ENCODE peak calls at places on chromosomes 1 and 21, in four cellular contexts. Z, M, B and G are unnamed samples.

GRCh38 chr1:21257431-21258135 is 32.7 kb downstream of the ECE1 start:
- DNase-seq in Z (no peak), M (no peak), B (no peak), G (no peak)

GRCh38 chr1:23019851-23020625 is 770 bp downstream of the KDM1A start:
- DNase-seq in Z (peak), M (no peak), B (peak), G (peak)

GRCh38 chr1:156706647-156707008 is 1.2 kb upstream of the CRABP2 start:
- DNase-seq in Z (peak), M (peak), B (peak), G (peak)

GRCh38 chr1:95650631-95651030 is 416.6 kb downstream of the RWDD3 start:
- DNase-seq in Z (no peak), M (no peak), B (no peak), G (no peak)

GRCh38 chr1:235553063-235553675 is 48.9 kb upstream of the B3GALNT2 start:
- DNase-seq in Z (no peak), M (no peak), B (peak), G (peak)

GRCh38 chr1:215891266-215891665 is 324.2 kb downstream of the KCTD3 start:
- DNase-seq in Z (no peak), M (no peak), B (no peak), G (no peak)

GRCh38 chr21:45552696-45553391 is 10.6 kb upstream of the SLC19A1 start:
- DNase-seq in Z (peak), M (no peak), B (peak), G (no peak)

GRCh38 chr21:42784276-42784675 is 95.1 kb downstream of the WDR4 start:
- DNase-seq in Z (no peak), M (no peak), B (no peak), G (no peak)

GRCh38 chr1:69104859-69105258 is 462.9 kb upstream of the LRRC7 start:
- DNase-seq in Z (no peak), M (no peak), B (no peak), G (no peak)

GRCh38 chr1:43541721-43542401 is 11.2 kb downstream of the PTPRF start:
- DNase-seq in Z (no peak), M (no peak), B (peak), G (peak)

GRCh38 chr1:21123287-21123961 is 53.3 kb downstream of the EIF4G3 start:
- DNase-seq in Z (no peak), M (no peak), B (no peak), G (no peak)

GRCh38 chr1:13922440-13922839 is 222.5 kb downstream of the PRDM2 start:
- DNase-seq in Z (no peak), M (no peak), B (peak), G (no peak)

GRCh38 chr1:225137981-225138380 is 208.5 kb downstream of the DNAH14 start:
- DNase-seq in Z (no peak), M (no peak), B (no peak), G (no peak)

GRCh38 chr21:38250991-38251418 is 5.8 kb upstream of the KCNJ15 start:
- DNase-seq in Z (no peak), M (no peak), B (no peak), G (no peak)

GRCh38 chr1:167440776-167441175 is 77.6 kb downstream of the CD247 start:
- DNase-seq in Z (no peak), M (no peak), B (no peak), G (no peak)

GRCh38 chr21:37389456-37389855 is 22.9 kb downstream of the DYRK1A start:
- DNase-seq in Z (no peak), M (no peak), B (no peak), G (no peak)

GRCh38 chr1:70438529-70438928 is 27.5 kb downstream of the CTH start:
- DNase-seq in Z (no peak), M (no peak), B (no peak), G (no peak)

GRCh38 chr21:37272897-37273296 is 5.8 kb upstream of the VPS26C start:
- DNase-seq in Z (no peak), M (no peak), B (no peak), G (no peak)

GRCh38 chr1:147723691-147724323 is 36.6 kb downstream of the GJA5 start:
- DNase-seq in Z (peak), M (no peak), B (peak), G (peak)
- TF ChIP-seq CTCF in Z (peak), M (peak), B (peak), G (no peak)

GRCh38 chr1:168610111-168610510 is 33.7 kb downstream of the XCL1 start:
- DNase-seq in Z (no peak), M (no peak), B (no peak), G (no peak)

GRCh38 chr1:168613689-168614655 is 37.6 kb downstream of the XCL1 start:
- DNase-seq in Z (no peak), M (no peak), B (no peak), G (no peak)

GRCh38 chr1:168615965-168616364 is 39.6 kb downstream of the XCL1 start:
- DNase-seq in Z (no peak), M (no peak), B (no peak), G (no peak)

GRCh38 chr1:168609133-168609715 is 32.8 kb downstream of the XCL1 start:
- DNase-seq in Z (peak), M (no peak), B (peak), G (peak)

GRCh38 chr1:168613038-168613451 is 36.6 kb downstream of the XCL1 start:
- DNase-seq in Z (no peak), M (no peak), B (no peak), G (no peak)
- TF ChIP-seq CTCF in Z (no peak), M (no peak), B (no peak), G (no peak)

DNA sequence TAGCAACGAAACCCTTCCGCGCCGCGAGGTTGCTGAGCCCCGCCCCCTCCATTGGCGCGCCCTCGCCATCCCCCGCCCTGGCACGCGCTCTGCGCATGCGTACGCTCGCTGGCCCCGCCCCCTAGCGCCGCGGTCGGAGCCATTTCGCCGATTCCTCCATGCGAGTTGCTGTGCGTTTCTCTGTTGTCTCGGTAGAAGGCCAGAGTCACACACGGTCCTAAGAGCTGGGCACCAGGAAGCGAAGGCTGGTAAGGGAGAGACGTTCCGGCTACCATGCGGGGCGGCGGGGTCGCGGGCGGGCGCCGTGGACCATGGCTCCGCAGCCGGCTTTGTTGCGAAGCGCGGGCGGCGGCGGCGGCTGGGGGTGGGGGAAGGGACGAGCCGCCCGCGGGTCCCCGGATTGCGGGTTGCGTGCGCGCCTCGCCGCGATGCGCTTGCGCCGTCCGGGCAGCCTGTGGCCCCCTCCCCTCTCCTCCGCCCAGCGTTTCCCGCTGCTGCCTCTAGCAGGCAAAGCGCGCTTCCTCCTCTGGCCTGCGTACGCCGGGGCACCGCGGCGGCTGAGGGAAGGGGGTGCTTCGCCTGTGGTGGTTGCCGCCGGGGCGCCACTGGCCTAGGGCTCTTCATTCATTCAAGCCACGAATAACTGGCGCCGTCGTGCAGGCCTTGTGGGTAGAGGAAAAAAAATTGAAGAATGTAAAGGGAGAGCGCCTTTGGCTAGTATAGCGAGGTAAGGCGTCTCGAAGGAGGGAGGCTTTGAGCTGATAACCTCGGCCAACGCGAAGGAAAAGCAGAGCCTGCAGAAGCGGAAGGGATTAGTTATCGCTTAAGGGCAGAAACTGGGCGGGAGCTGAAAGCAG is at the start of gene DHX9:
- DNase-seq in Z (peak), M (peak), B (peak), G (peak)
- TF ChIP-seq CTCF in Z (peak), M (no peak), B (peak), G (peak)

GRCh38 chr1:10101929-10102328 is 69.2 kb downstream of the UBE4B start:
- DNase-seq in Z (no peak), M (no peak), B (no peak), G (no peak)
- TF ChIP-seq CTCF in Z (peak), M (peak), B (no peak), G (no peak)

GRCh38 chr1:178733972-178734371 is 8.9 kb downstream of the RALGPS2 start:
- DNase-seq in Z (no peak), M (no peak), B (no peak), G (no peak)
- TF ChIP-seq CTCF in Z (peak), M (no peak), B (no peak), G (peak)

GRCh38 chr1:217336724-217337123 is 294.2 kb downstream of the GPATCH2 start:
- DNase-seq in Z (no peak), M (no peak), B (no peak), G (no peak)

GRCh38 chr1:217332426-217333065 is 298.3 kb downstream of the GPATCH2 start:
- DNase-seq in Z (no peak), M (no peak), B (no peak), G (peak)

GRCh38 chr1:217331698-217332097 is 299.2 kb downstream of the GPATCH2 start:
- DNase-seq in Z (no peak), M (no peak), B (no peak), G (no peak)

DNA sequence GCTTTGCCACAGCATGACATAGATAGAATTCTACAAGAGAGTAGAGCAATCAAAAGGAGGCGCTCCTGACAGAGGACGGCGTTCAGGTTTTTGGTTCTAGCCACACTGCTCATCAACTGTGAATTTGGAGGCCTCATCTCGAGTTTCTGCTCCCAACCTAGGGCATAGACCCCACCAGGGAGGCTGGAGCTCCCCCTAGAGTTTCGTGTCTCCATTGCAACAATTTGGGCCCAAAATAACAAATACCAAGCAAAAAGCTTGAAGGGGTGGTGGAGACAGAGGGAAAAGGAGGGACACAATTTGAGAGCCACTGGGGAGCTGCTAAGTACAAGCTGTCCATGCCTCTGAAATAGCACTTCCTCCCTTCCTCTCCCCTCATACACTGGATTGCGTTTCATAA is 297.0 kb downstream of the GPATCH2 start:
- DNase-seq in Z (peak), M (no peak), B (peak), G (peak)
- TF ChIP-seq CTCF in Z (peak), M (peak), B (peak), G (peak)

GRCh38 chr1:35851175-35851869 is 31.7 kb upstream of the AGO1 start:
- DNase-seq in Z (no peak), M (peak), B (no peak), G (peak)

GRCh38 chr1:35852241-35852640 is 30.8 kb upstream of the AGO1 start:
- DNase-seq in Z (no peak), M (no peak), B (no peak), G (no peak)

GRCh38 chr1:35856964-35857363 is 26.0 kb upstream of the AGO1 start:
- DNase-seq in Z (no peak), M (no peak), B (no peak), G (no peak)

GRCh38 chr1:35857830-35858229 is 25.2 kb upstream of the AGO1 start:
- DNase-seq in Z (no peak), M (no peak), B (no peak), G (peak)

DNA sequence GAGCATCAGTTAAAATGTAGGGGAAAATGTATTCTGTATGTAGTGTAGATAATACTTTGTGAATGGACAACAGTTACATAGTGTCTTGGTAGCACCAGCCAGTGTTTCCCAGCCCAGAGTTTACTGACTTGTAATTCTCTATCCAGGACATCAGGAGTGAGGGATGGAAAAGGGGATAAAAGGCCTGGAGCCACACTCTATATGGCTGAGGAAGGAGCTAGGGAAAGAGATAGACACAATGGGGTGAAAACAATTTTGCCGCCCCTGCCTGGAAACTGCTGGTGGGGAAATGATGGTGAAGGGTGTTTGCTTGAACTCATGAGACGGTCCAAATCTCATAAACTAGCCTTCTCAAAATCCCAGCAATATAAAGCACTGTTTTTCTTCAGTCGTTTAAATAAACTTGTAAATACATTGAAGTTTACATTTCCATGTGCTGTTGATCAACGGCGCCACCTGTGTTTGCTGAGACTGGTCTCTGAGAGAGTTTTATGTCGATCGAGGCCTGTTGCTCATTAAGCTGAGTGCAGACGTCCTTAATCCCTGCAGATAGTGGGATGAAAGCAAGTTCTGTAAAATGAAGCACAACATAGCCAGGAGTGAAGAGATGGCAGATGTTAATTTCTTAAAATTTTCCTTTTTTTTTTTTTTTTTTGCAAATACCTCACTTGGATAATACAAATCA is 27.9 kb upstream of the AGO1 start:
- DNase-seq in Z (peak), M (no peak), B (no peak), G (no peak)
- TF ChIP-seq CTCF in Z (peak), M (no peak), B (no peak), G (no peak)

GRCh38 chr1:1358433-1359201 is at the start of gene MXRA8:
- DNase-seq in Z (peak), M (peak), B (no peak), G (peak)
- TF ChIP-seq CTCF in Z (no peak), M (no peak), B (no peak), G (no peak)

GRCh38 chr1:222420621-222421020 is 127.3 kb downstream of the HHIPL2 start:
- DNase-seq in Z (no peak), M (no peak), B (no peak), G (no peak)
- TF ChIP-seq CTCF in Z (no peak), M (no peak), B (no peak), G (no peak)

GRCh38 chr1:199112365-199112764 is 473.5 kb downstream of the PTPRC start:
- DNase-seq in Z (no peak), M (no peak), B (no peak), G (no peak)

GRCh38 chr1:199116488-199116887 is 477.6 kb downstream of the PTPRC start:
- DNase-seq in Z (no peak), M (no peak), B (no peak), G (no peak)

GRCh38 chr1:199113265-199113869 is 474.5 kb downstream of the PTPRC start:
- DNase-seq in Z (peak), M (peak), B (peak), G (peak)
- TF ChIP-seq CTCF in Z (peak), M (peak), B (peak), G (peak)